ENCODE peak calls at places on chromosomes 13 and 19, in five cellular contexts. T is activated B cell treated with CpG ODN at 0.5 μM for 24 hours, F is progenitor cell of endocrine pancreas, I is GM10248, C is upper lobe of right lung. E is an unnamed sample.

GRCh38 chr19:5628470-5628869 is 5.6 kb downstream of the SAFB start:
- DNase-seq in T (no peak), C (no peak), F (no peak), I (no peak), E (no peak)

GRCh38 chr13:46475586-46475991 is 77.4 kb upstream of the LRCH1 start:
- DNase-seq in C (no peak), T (no peak), F (no peak), I (no peak), E (no peak)

GRCh38 chr19:50290011-50290410 is 39.2 kb downstream of the KCNC3 start:
- DNase-seq in T (no peak), I (no peak), C (no peak), F (no peak), E (no peak)

GRCh38 chr13:112771877-112772538 is 82.2 kb downstream of the ATP11A start:
- DNase-seq in F (no peak), T (no peak), C (no peak), I (no peak), E (no peak)

GRCh38 chr19:38852231-38853044 is 2.7 kb upstream of the HNRNPL start:
- DNase-seq in T (peak; percentile 45), F (peak; percentile 43), C (peak; percentile 86), I (no peak), E (peak; percentile 52)

GRCh38 chr13:42394361-42395065 is 122.6 kb downstream of the AKAP11 start:
- DNase-seq in T (no peak), C (no peak), I (no peak), F (no peak), E (no peak)

GRCh38 chr13:93603043-93603442 is 376.4 kb downstream of the GPC6 start:
- DNase-seq in I (no peak), T (no peak), C (no peak), F (no peak), E (no peak)

GRCh38 chr13:43815204-43815603 is 28.4 kb upstream of the ENOX1 start:
- DNase-seq in C (no peak), F (no peak), T (no peak), I (no peak), E (no peak)

GRCh38 chr19:10662384-10663251 is 8.5 kb downstream of the ILF3 start:
- DNase-seq in F (no peak), I (no peak), T (no peak), C (no peak), E (no peak)

GRCh38 chr19:48637948-48638830 is 1.0 kb upstream of the DBP start:
- DNase-seq in T (peak; percentile 66), I (peak; percentile 85), C (peak; percentile 89), F (peak; percentile 62), E (peak; percentile 86)
- TF ChIP-seq CTCF in T (no peak), I (no peak), C (no peak), F (peak; percentile 24), E (no peak)

GRCh38 chr19:42519108-42519507 is 9.2 kb downstream of the CEACAM1 start:
- DNase-seq in T (no peak), C (no peak), I (no peak), F (no peak), E (no peak)
- TF ChIP-seq CTCF in T (no peak), C (no peak), I (no peak), F (no peak), E (no peak)

DNA sequence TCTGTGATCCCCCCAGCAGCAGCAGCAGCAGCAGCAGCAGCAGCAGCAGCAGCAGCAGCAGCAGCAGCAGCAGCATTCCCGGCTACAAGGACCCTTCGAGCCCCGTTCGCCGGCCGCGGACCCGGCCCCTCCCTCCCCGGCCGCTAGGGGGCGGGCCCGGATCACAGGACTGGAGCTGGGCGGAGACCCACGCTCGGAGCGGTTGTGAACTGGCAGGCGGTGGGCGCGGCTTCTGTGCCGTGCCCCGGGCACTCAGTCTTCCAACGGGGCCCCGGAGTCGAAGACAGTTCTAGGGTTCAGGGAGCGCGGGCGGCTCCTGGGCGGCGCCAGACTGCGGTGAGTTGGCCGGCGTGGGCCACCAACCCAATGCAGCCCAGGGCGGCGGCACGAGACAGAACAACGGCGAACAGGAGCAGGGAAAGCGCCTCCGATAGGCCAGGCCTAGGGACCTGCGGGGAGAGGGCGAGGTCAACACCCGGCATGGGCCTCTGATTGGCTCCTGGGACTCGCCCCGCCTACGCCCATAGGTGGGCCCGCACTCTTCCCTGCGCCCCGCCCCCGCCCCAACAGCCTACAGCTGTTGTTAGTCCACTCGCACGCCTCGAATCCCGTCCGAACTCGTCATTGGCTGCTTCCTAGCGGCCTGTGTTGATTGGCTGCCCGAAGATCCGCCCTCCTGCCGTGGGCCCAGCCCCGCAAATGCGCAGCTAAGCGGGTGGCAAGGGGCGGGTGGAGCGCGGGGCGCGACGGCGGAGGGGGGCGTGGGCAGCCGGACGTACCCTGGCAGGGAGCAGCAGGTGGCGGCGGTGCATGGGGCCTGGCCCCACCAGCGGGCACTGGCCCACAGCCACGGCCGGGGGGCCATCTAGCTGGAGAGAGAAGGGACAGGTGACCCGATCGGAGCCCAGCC is 1.4 kb upstream of the SIX5 start:
- DNase-seq in C (peak; percentile 97), F (peak; percentile 93), T (peak; percentile 93), I (peak; percentile 88), E (peak; percentile 95)
- TF ChIP-seq CTCF in C (peak; percentile 93), F (peak; percentile 94), T (peak; percentile 71), I (peak; percentile 94), E (peak; percentile 89)

DNA sequence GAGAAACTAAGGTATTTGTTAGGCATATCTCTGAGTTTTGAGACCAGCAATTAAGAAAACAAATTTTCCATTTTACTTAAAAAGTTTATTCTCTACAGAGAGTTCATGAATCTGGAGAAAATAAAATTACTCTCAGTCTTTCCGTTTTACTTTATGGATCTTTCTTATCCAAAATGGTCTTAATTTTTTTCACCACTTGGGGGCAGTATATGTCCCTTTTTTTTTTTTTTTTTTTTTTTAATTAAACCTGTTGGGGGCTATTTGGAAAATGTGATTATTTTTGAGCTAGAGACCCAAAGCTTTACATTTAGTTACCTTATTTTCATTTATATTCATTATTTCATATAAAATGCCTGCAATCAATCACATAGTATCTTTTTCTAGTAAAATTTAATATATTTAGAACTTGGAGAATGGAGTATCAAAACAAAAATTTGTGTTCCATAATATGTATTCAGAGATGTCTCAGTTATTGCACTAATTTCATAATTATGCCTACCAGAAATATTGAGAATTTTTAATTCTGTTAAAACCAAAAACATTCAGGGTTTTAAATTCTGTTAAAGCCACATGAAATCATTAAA is 27.1 kb downstream of the PIBF1 start:
- DNase-seq in T (no peak), I (peak; percentile 13), F (no peak), C (no peak), E (peak; percentile 6)
- TF ChIP-seq CTCF in T (peak; percentile 92), I (peak; percentile 36), F (peak; percentile 75), C (peak; percentile 68), E (no peak)

GRCh38 chr19:49210108-49210900 is 52.7 kb downstream of the TRPM4 start:
- DNase-seq in F (peak; percentile 21), T (peak; percentile 32), C (peak; percentile 71), I (no peak), E (no peak)
- TF ChIP-seq CTCF in F (peak; percentile 18), T (no peak), C (no peak), I (no peak), E (no peak)

DNA sequence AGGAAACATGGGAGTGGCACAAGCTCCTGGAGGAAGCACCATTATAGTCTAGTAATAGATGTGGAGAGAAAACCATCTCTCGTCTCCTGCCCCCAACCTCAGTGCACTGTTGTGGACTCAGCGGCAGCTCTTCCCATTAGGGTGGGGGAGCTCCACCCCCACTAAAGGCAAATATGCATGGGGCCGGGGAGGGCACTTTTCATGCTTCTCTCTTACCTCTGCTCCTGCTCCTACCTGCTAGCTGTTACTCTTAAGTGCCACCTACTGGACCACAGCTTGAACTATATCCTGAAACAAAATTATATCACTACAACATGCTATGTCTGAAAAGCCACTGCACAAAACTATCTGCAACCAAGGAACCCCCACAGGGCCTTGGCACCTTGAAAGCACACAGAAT is 112.6 kb upstream of the DACH1 start:
- DNase-seq in T (no peak), I (no peak), F (no peak), C (no peak), E (no peak)
- TF ChIP-seq CTCF in T (no peak), I (peak; percentile 21), F (peak; percentile 59), C (no peak), E (no peak)

DNA sequence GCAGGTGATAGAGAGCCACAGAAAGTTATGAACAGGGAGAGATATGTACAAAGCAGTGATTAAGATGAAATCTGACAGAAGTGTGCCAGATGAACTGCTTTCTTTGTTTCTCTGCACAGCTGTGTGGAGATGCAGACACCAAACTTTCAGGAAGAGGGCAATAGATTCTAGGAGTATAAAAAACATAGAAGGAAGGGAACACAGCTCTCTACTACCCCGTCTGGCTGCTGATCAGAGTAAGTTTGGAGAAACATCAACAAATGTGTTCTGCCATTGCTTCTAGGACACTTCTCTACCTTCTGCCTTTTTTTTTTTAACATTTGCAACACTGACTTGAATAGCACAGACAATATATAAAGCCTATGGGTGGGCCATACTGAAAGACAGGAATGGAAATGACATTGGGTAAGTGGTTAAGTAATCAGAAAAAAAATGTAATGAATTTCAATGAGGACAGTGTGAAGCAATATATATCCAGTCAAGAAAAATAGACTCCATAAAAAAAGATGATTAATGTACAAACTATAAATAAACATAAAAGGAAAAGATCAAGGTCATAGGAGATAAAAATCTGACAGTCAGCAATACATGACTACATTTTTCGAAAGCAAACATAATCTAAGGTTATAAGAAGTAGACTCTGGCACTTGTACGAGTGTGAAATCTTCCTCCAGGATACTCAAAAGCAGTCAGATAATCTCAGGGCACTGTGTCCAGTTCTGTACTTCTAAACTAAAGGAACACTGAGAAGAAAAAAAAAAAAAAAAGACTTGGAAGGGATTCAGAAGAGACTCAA is 21.4 kb downstream of the NUFIP1 start:
- DNase-seq in F (no peak), T (no peak), C (no peak), I (no peak), E (no peak)
- TF ChIP-seq CTCF in F (no peak), T (no peak), C (no peak), I (no peak), E (no peak)

GRCh38 chr13:96963786-96964475 is 30.3 kb downstream of the OXGR1 start:
- DNase-seq in I (no peak), C (no peak), F (no peak), T (no peak), E (no peak)
- TF ChIP-seq CTCF in I (no peak), C (no peak), F (no peak), T (no peak), E (no peak)

DNA sequence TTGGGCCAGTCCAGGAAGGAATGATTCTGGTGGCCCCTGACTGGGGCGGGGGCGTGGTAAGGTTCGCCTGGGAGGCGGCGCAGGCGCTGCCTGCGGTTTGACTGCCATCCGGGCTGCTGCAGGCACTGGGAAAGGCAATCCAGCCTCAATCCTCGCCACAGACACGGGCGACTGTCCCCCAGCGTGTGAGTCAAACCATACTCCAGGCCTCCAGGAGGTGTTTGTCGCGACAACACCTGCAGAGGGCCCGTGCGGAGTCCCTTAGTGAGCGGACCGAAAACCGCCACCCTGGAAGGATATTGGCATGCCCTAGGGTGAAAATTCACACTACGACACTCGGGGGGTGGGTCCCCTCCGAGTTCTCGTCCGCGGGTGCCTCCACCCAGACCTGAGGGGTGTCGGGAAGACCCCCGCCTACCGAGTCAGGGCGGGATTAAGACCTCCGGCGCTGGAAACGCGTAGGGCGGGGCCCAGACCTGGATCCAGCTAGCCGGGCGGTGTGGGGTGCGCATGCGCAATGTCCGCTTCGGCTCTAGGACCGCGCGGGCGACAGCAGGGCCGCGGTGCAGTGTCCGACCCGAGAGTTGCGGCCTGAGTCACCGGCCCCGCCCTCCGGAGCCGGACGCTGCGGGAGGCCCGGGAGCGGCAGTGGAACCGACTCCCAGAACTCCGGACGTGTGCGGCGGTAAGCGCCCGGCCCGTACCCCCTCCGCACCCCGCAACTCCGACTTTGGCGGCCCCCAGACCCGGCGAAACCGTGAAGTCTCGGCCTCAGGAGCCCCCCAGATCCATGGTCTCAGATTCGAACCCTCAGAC is at the start of gene CAPNS1:
- DNase-seq in C (peak; percentile 99), F (peak; percentile 97), T (peak; percentile 93), I (peak; percentile 98), E (peak; percentile 98)
- TF ChIP-seq CTCF in C (no peak), F (peak; percentile 43), T (no peak), I (no peak), E (no peak)

E was measured in GM20000.